ENCODE peak calls at places on chromosome 14, in eight cellular contexts. T is heart left ventricle; P is breast epithelium; Z is uterus; S is cardiac muscle cell; K is effector memory CD4-positive, alpha-beta T cell; G is CD4-positive, CD25-positive, alpha-beta regulatory T cell; M is right lobe of liver. V is an unnamed sample.

GRCh38 chr14:35385042-35385839 is 19.3 kb downstream of the NFKBIA start:
- DNase-seq in T (peak; percentile 87), P (peak; percentile 67), Z (peak; percentile 89), S (peak; percentile 90), K (no peak), G (no peak), M (peak; percentile 74), V (no peak)

GRCh38 chr14:21379338-21379737 is 4.5 kb downstream of the SUPT16H start:
- DNase-seq in T (no peak), P (no peak), Z (no peak), S (no peak), K (no peak), G (no peak), M (no peak), V (no peak)

GRCh38 chr14:101227611-101228594 is 324.4 kb upstream of the RTL1 start:
- DNase-seq in T (no peak), P (no peak), Z (no peak), S (no peak), K (no peak), G (no peak), M (peak; percentile 39), V (no peak)

GRCh38 chr14:74941676-74942097 is 13.7 kb downstream of the PGF start:
- DNase-seq in T (peak; percentile 82), P (no peak), Z (peak; percentile 56), S (no peak), K (no peak), G (peak; percentile 83), M (peak; percentile 66), V (peak; percentile 79)

GRCh38 chr14:33282181-33282580 is 343.5 kb downstream of the NPAS3 start:
- DNase-seq in T (no peak), P (no peak), Z (no peak), S (no peak), K (no peak), G (no peak), M (no peak), V (no peak)

GRCh38 chr14:32898876-32899275 is 39.8 kb upstream of the NPAS3 start:
- DNase-seq in T (no peak), P (no peak), Z (no peak), S (no peak), K (no peak), G (no peak), M (no peak), V (no peak)

GRCh38 chr14:89521988-89522387 is 105.0 kb upstream of the FOXN3 start:
- DNase-seq in T (no peak), P (no peak), Z (no peak), S (no peak), K (no peak), G (no peak), M (no peak), V (no peak)

GRCh38 chr14:60805881-60806569 is 71.5 kb downstream of the MNAT1 start:
- DNase-seq in T (no peak), P (no peak), Z (no peak), S (no peak), K (no peak), G (no peak), M (no peak), V (no peak)

GRCh38 chr14:68361231-68361630 is 431.6 kb downstream of the ZFP36L1 start:
- DNase-seq in T (no peak), P (no peak), Z (no peak), S (no peak), K (no peak), G (no peak), M (no peak), V (no peak)

GRCh38 chr14:32379447-32379846 is 50.3 kb downstream of the AKAP6 start:
- DNase-seq in T (no peak), P (no peak), Z (no peak), S (no peak), K (no peak), G (no peak), M (no peak), V (no peak)

GRCh38 chr14:62185078-62185477 is 422.9 kb downstream of the SNAPC1 start:
- DNase-seq in T (no peak), P (no peak), Z (no peak), S (no peak), K (no peak), G (no peak), M (no peak), V (no peak)

DNA sequence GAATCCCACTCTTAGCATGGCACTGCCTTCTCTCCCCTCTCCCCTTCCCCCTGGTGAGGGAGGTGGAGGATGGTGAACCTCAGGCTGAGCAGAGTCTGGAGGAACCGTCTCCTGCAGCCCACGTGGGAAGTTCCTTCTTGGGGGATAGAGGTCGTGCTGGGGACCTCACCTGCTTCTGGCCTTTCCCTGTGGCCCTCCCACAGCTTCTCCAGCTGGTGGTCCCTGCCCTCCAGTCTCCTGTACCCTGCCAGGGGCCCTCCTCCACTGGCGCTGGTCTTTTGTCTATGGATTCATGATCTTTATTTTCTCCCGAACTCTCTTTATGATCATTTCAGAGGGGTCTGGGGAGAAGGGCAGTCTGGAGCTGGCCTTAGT is 9.0 kb upstream of the MTA1 start:
- DNase-seq in T (no peak), P (no peak), Z (no peak), S (no peak), K (no peak), G (no peak), M (no peak), V (no peak)
- H3K4me3 ChIP-seq in T (peak overlapping the region; percentile 8), P (peak overlapping the region; percentile 68), Z (no peak overlapping the region), S (no peak overlapping the region), K (no peak overlapping the region), G (no peak overlapping the region), M (no peak overlapping the region), V (no peak overlapping the region)

GRCh38 chr14:37587881-37588666 is 7.0 kb downstream of the FOXA1 start:
- DNase-seq in T (peak; percentile 36), P (no peak), Z (no peak), S (peak; percentile 57), K (no peak), G (no peak), M (no peak), V (no peak)

GRCh38 chr14:37588667-37588955 is 6.4 kb downstream of the FOXA1 start:
- DNase-seq in T (no peak), P (no peak), Z (no peak), S (no peak), K (no peak), G (no peak), M (no peak), V (no peak)

GRCh38 chr14:37586783-37587428 is 8.1 kb downstream of the FOXA1 start:
- DNase-seq in T (no peak), P (no peak), Z (no peak), S (no peak), K (no peak), G (no peak), M (no peak), V (no peak)

GRCh38 chr14:37585971-37586759 is 8.9 kb downstream of the FOXA1 start:
- DNase-seq in T (no peak), P (no peak), Z (no peak), S (no peak), K (no peak), G (no peak), M (no peak), V (no peak)

DNA sequence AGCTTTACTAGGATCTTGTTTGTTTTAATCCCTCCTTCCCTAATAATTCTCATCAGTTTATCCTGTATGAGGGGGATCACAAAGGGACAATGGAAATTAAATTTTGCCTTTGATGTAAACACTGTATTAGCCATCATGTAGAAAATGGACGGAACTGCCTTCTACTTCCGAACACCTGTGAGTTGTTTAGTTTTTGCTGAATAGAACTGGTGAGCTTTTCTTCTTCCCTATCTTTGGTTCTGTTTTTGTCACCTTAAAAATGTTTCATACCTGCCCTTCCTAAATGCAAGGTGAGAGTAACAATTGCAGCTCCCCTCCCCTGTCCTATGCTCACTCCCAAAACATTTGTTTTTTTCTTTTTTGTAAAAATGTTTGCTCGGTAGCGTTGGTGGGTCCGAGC is 7.6 kb downstream of the FOXA1 start:
- DNase-seq in T (no peak), P (no peak), Z (no peak), S (no peak), K (no peak), G (no peak), M (no peak), V (no peak)
- H3K4me3 ChIP-seq in T (no peak overlapping the region), P (peak overlapping the region; percentile 80), Z (no peak overlapping the region), S (peak overlapping the region; percentile 8), K (no peak overlapping the region), G (no peak overlapping the region), M (peak overlapping the region; percentile 65), V (no peak overlapping the region)

GRCh38 chr14:51093371-51094281 is 1.3 kb downstream of the TRIM9 start:
- DNase-seq in T (peak; percentile 66), P (no peak), Z (peak; percentile 38), S (peak; percentile 51), K (no peak), G (peak; percentile 61), M (peak; percentile 57), V (peak; percentile 48)
- H3K4me3 ChIP-seq in T (peak overlapping the region; percentile 47), P (peak overlapping the region; percentile 78), Z (peak overlapping the region; percentile 73), S (peak overlapping the region; percentile 57), K (peak overlapping the region; percentile 73), G (peak overlapping the region; percentile 54), M (no peak overlapping the region), V (peak overlapping the region; percentile 67)

DNA sequence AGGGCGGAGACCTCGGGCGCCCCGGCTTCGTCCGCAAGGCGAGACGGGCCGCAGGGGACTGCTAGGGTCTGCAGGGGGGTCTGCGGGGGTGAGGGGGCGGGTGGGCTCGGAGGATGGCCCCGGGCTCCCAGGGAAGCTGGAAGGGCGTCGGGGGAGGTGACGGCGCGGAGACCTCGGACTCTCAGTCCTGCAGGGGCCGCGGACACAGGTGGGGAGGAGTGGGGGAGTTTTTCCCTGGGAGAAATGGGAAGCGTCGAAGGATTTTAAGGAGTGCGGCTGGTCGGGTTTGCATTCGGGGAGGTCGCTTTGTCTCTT is 25.9 kb downstream of the ZBTB42 start:
- DNase-seq in T (no peak), P (no peak), Z (no peak), S (no peak), K (no peak), G (no peak), M (no peak), V (no peak)
- H3K4me3 ChIP-seq in T (peak overlapping the region; percentile 30), P (peak overlapping the region; percentile 76), Z (peak overlapping the region; percentile 10), S (peak overlapping the region; percentile 36), K (peak overlapping the region; percentile 48), G (no peak overlapping the region), M (peak overlapping the region; percentile 47), V (no peak overlapping the region)

GRCh38 chr14:38256358-38256840 is 506 bp upstream of the CLEC14A start:
- DNase-seq in T (peak; percentile 51), P (no peak), Z (peak; percentile 74), S (no peak), K (no peak), G (peak; percentile 19), M (no peak), V (no peak)
- H3K4me3 ChIP-seq in T (no peak overlapping the region), P (peak overlapping the region; percentile 64), Z (peak overlapping the region; percentile 38), S (no peak overlapping the region), K (peak overlapping the region; percentile 22), G (peak overlapping the region; percentile 44), M (no peak overlapping the region), V (no peak overlapping the region)